ENCODE peak calls at places on chromosome 16, in eight cellular contexts. B is fibroblast of villous mesenchyme; Q is GM06990; L is hippocampal formation; K is stimulated activated CD4-positive, alpha-beta T cell treated with anti-CD3 and anti-CD28 coated beads, Interleukin-2, amount 100 ng/mL, for 24 hours; N is naive thymus-derived CD8-positive, alpha-beta T cell; Y is bronchial epithelial cell; S is stimulated activated CD8-positive, alpha-beta memory T cell treated with anti-CD3 and anti-CD28 coated beads, Interleukin-4, amount 100 ng/mL, for 48 hours. M is an unnamed sample.

GRCh38 chr16:48810803-48811453 is 200.9 kb upstream of the N4BP1 start:
- DNase-seq in B (no peak), Q (no peak), L (no peak), K (no peak), N (no peak), Y (no peak), S (no peak), M (no peak)

GRCh38 chr16:4052096-4052495 is 64.1 kb downstream of the ADCY9 start:
- DNase-seq in B (no peak), Q (no peak), L (no peak), K (no peak), N (no peak), Y (no peak), S (no peak), M (no peak)

GRCh38 chr16:777826-778225 is 10.4 kb downstream of the RPUSD1 start:
- DNase-seq in B (no peak), Q (no peak), L (no peak), K (no peak), N (no peak), Y (no peak), S (no peak), M (no peak)

GRCh38 chr16:57728336-57729181 is 7.0 kb upstream of the KATNB1 start:
- DNase-seq in B (no peak), Q (no peak), L (no peak), K (no peak), N (no peak), Y (no peak), S (no peak), M (no peak)

GRCh38 chr16:83002351-83003334 is 375.9 kb downstream of the CDH13 start:
- DNase-seq in B (peak; percentile 57), Q (no peak), L (no peak), K (no peak), N (no peak), Y (no peak), S (no peak), M (no peak)

GRCh38 chr16:73713817-73714495 is 582.7 kb upstream of the PSMD7 start:
- DNase-seq in B (peak; percentile 23), Q (no peak), L (peak; percentile 56), K (peak; percentile 3), N (no peak), Y (peak; percentile 20), S (peak; percentile 24), M (peak; percentile 3)

GRCh38 chr16:46573008-46573833 is 48.0 kb downstream of the SHCBP1 start:
- DNase-seq in B (peak; percentile 64), Q (no peak), L (no peak), K (no peak), N (no peak), Y (peak; percentile 25), S (no peak), M (no peak)

GRCh38 chr16:84751947-84752346 is 52.1 kb downstream of the USP10 start:
- DNase-seq in B (peak; percentile 69), Q (peak; percentile 52), L (no peak), K (peak; percentile 28), N (no peak), Y (peak; percentile 21), S (no peak), M (no peak)

GRCh38 chr16:54933281-54934150 is 2.9 kb downstream of the IRX5 start:
- DNase-seq in B (no peak), Q (no peak), L (no peak), K (no peak), N (no peak), Y (no peak), S (no peak), M (no peak)

GRCh38 chr16:9395958-9396359 is 304.5 kb downstream of the HAPSTR1 start:
- DNase-seq in B (no peak), Q (no peak), L (no peak), K (no peak), N (no peak), Y (no peak), S (no peak), M (no peak)

GRCh38 chr16:50326835-50327465 is 41.8 kb downstream of the BRD7 start:
- DNase-seq in B (peak; percentile 63), Q (no peak), L (no peak), K (peak; percentile 59), N (peak; percentile 69), Y (peak; percentile 44), S (peak; percentile 73), M (no peak)

GRCh38 chr16:30437511-30438046 is 7.7 kb upstream of the DCTPP1 start:
- DNase-seq in B (no peak), Q (no peak), L (no peak), K (no peak), N (no peak), Y (no peak), S (no peak), M (no peak)

GRCh38 chr16:53837421-53837820 is 133.5 kb downstream of the FTO start:
- DNase-seq in B (no peak), Q (no peak), L (no peak), K (no peak), N (no peak), Y (no peak), S (no peak), M (no peak)

GRCh38 chr16:84667600-84668309 is 19.4 kb downstream of the KLHL36 start:
- DNase-seq in B (peak; percentile 50), Q (no peak), L (no peak), K (no peak), N (no peak), Y (no peak), S (no peak), M (no peak)

GRCh38 chr16:56911771-56912541 is 20.0 kb upstream of the HERPUD1 start:
- DNase-seq in B (peak; percentile 48), Q (peak; percentile 78), L (peak; percentile 34), K (no peak), N (no peak), Y (no peak), S (no peak), M (no peak)

GRCh38 chr16:1992475-1993292 is 2.9 kb downstream of the SYNGR3 start:
- DNase-seq in B (no peak), Q (peak; percentile 26), L (no peak), K (no peak), N (no peak), Y (no peak), S (no peak), M (no peak)

GRCh38 chr16:59259074-59259963 is 525.2 kb upstream of the GOT2 start:
- DNase-seq in B (no peak), Q (no peak), L (no peak), K (no peak), N (no peak), Y (no peak), S (peak; percentile 32), M (no peak)

GRCh38 chr16:2919511-2920255 is 8.0 kb downstream of the FLYWCH1 start:
- DNase-seq in B (peak; percentile 78), Q (peak; percentile 44), L (peak; percentile 22), K (peak; percentile 62), N (peak; percentile 67), Y (peak; percentile 57), S (peak; percentile 74), M (peak; percentile 11)

GRCh38 chr16:84898447-84898846 is 78.7 kb downstream of the CRISPLD2 start:
- DNase-seq in B (no peak), Q (no peak), L (no peak), K (no peak), N (no peak), Y (peak; percentile 83), S (no peak), M (no peak)

GRCh38 chr16:2969545-2970521 is 685 bp downstream of the PAQR4 start:
- DNase-seq in B (peak; percentile 30), Q (peak; percentile 84), L (peak; percentile 67), K (peak; percentile 88), N (peak; percentile 57), Y (peak; percentile 59), S (peak; percentile 89), M (peak; percentile 62)

GRCh38 chr16:65832269-65832668 is 534.2 kb upstream of the CDH5 start:
- DNase-seq in B (no peak), Q (no peak), L (no peak), K (no peak), N (no peak), Y (no peak), S (no peak), M (no peak)

GRCh38 chr16:90032664-90033346 is 13.5 kb upstream of the DBNDD1 start:
- DNase-seq in B (peak; percentile 61), Q (no peak), L (no peak), K (no peak), N (no peak), Y (no peak), S (no peak), M (no peak)

GRCh38 chr16:85720319-85720637 is 30.6 kb downstream of the C16orf74 start:
- DNase-seq in B (no peak), Q (no peak), L (no peak), K (no peak), N (no peak), Y (peak; percentile 69), S (no peak), M (no peak)

GRCh38 chr16:57601801-57602478 is 26.5 kb upstream of the ADGRG1 start:
- DNase-seq in B (no peak), Q (peak; percentile 72), L (no peak), K (peak; percentile 62), N (peak; percentile 63), Y (no peak), S (peak; percentile 72), M (no peak)

GRCh38 chr16:31428277-31428597 is at the start of gene COX6A2:
- DNase-seq in B (no peak), Q (no peak), L (no peak), K (no peak), N (no peak), Y (no peak), S (no peak), M (no peak)